ENCODE peak calls at places on chromosomes 3 and 15, in seven cellular contexts. V is SK-N-SH, L is K562, Y is H1, C is HCT116, E is HepG2, I is GM12878. S is an unnamed sample.

GRCh38 chr3:131361464-131362421 is 19.8 kb upstream of the NUDT16 start:
- DNase-seq in V (no peak), L (peak), Y (peak), C (peak), E (no peak), I (peak), S (peak)

GRCh38 chr3:99483841-99484240 is 154.6 kb upstream of the COL8A1 start:
- DNase-seq in V (no peak), L (no peak), Y (no peak), C (no peak), E (no peak), I (no peak), S (no peak)

GRCh38 chr3:56468184-56469106 is at the start of gene ERC2:
- DNase-seq in V (peak), L (no peak), Y (peak), C (no peak), E (peak), I (no peak), S (peak)

GRCh38 chr3:15933439-15934144 is 135.8 kb upstream of the ANKRD28 start:
- DNase-seq in V (no peak), L (no peak), Y (no peak), C (no peak), E (no peak), I (no peak), S (no peak)

GRCh38 chr3:150567328-150567727 is 20.7 kb downstream of the EIF2A start:
- DNase-seq in V (no peak), L (no peak), Y (no peak), C (no peak), E (no peak), I (no peak), S (no peak)

GRCh38 chr3:158127250-158128219 is 17.6 kb downstream of the RSRC1 start:
- DNase-seq in V (no peak), L (peak), Y (no peak), C (no peak), E (no peak), I (no peak), S (no peak)

GRCh38 chr3:104987859-104988258 is 378.9 kb upstream of the ALCAM start:
- DNase-seq in V (no peak), L (no peak), Y (no peak), C (no peak), E (no peak), I (no peak), S (no peak)

GRCh38 chr15:25728816-25729215 is 134.3 kb downstream of the ATP10A start:
- DNase-seq in V (no peak), L (no peak), Y (no peak), C (no peak), E (no peak), I (no peak), S (no peak)

GRCh38 chr15:62307551-62307950 is 142.5 kb upstream of the C2CD4B start:
- DNase-seq in V (no peak), L (no peak), Y (no peak), C (no peak), E (no peak), I (no peak), S (no peak)

GRCh38 chr15:62880278-62880677 is 162.3 kb upstream of the TPM1 start:
- DNase-seq in V (peak), L (no peak), Y (no peak), C (no peak), E (no peak), I (no peak), S (no peak)

GRCh38 chr3:131299836-131300235 is 81.7 kb upstream of the NUDT16 start:
- DNase-seq in V (no peak), L (no peak), Y (no peak), C (no peak), E (no peak), I (no peak), S (no peak)

GRCh38 chr3:196216681-196217211 is 412 bp downstream of the SLC51A start:
- DNase-seq in V (no peak), L (no peak), Y (peak), C (no peak), E (no peak), I (no peak), S (no peak)

GRCh38 chr3:189842681-189843602 is 211.8 kb downstream of the TP63 start:
- DNase-seq in V (no peak), L (no peak), Y (no peak), C (no peak), E (no peak), I (no peak), S (peak)

GRCh38 chr3:63228677-63229076 is 49.4 kb upstream of the SYNPR start:
- DNase-seq in V (peak), L (peak), Y (no peak), C (peak), E (peak), I (no peak), S (peak)

GRCh38 chr15:63218114-63218808 is 28.9 kb downstream of the RAB8B start:
- DNase-seq in V (no peak), L (peak), Y (no peak), C (no peak), E (peak), I (no peak), S (no peak)

GRCh38 chr3:188854395-188855149 is 317.2 kb upstream of the TPRG1 start:
- DNase-seq in V (no peak), L (no peak), Y (no peak), C (no peak), E (no peak), I (no peak), S (no peak)

GRCh38 chr3:35670408-35670807 is 31.1 kb downstream of the ARPP21 start:
- DNase-seq in V (no peak), L (no peak), Y (no peak), C (no peak), E (no peak), I (no peak), S (no peak)

GRCh38 chr3:191775451-191776233 is 314.7 kb downstream of the PYDC2 start:
- DNase-seq in V (no peak), L (no peak), Y (no peak), C (peak), E (no peak), I (no peak), S (peak)

GRCh38 chr15:42121667-42122066 is 27.3 kb upstream of the PLA2G4D start:
- DNase-seq in V (no peak), L (no peak), Y (no peak), C (no peak), E (no peak), I (no peak), S (no peak)

GRCh38 chr3:13134166-13134878 is 61.1 kb upstream of the IQSEC1 start:
- DNase-seq in V (no peak), L (no peak), Y (no peak), C (no peak), E (no peak), I (no peak), S (no peak)

GRCh38 chr15:78194568-78194925 is 39.8 kb downstream of the ACSBG1 start:
- DNase-seq in V (no peak), L (no peak), Y (no peak), C (no peak), E (no peak), I (no peak), S (no peak)

GRCh38 chr3:50195501-50196252 is 4.3 kb downstream of the GNAT1 start:
- DNase-seq in V (no peak), L (no peak), Y (no peak), C (no peak), E (peak), I (no peak), S (no peak)

GRCh38 chr3:128173241-128173640 is 20.0 kb downstream of the EEFSEC start:
- DNase-seq in V (no peak), L (no peak), Y (no peak), C (no peak), E (no peak), I (no peak), S (no peak)

GRCh38 chr15:57150066-57150865 is 226.0 kb upstream of the CGNL1 start:
- DNase-seq in V (no peak), L (no peak), Y (no peak), C (no peak), E (no peak), I (no peak), S (no peak)

GRCh38 chr15:47756872-47757271 is 39.6 kb downstream of the SEMA6D start:
- DNase-seq in V (no peak), L (no peak), Y (no peak), C (no peak), E (no peak), I (no peak), S (no peak)

GRCh38 chr15:21261965-21262850 is 178.1 kb downstream of the POTEB3 start:
- DNase-seq in V (peak), L (no peak), Y (no peak), C (no peak), E (no peak), I (no peak), S (no peak)

GRCh38 chr3:138786788-138787276 is 47.9 kb downstream of the PIK3CB start:
- DNase-seq in V (no peak), L (no peak), Y (no peak), C (no peak), E (peak), I (no peak), S (peak)

GRCh38 chr15:48761393-48762158 is 49.3 kb downstream of the CEP152 start:
- DNase-seq in V (no peak), L (no peak), Y (no peak), C (no peak), E (no peak), I (no peak), S (no peak)

GRCh38 chr3:51390600-51391074 is 448 bp upstream of the RBM15B start:
- DNase-seq in V (no peak), L (no peak), Y (no peak), C (no peak), E (no peak), I (no peak), S (no peak)

GRCh38 chr3:16013563-16013962 is 160.9 kb upstream of the GALNT15 start:
- DNase-seq in V (no peak), L (no peak), Y (no peak), C (no peak), E (no peak), I (no peak), S (no peak)

GRCh38 chr3:112671930-112672715 is 31.2 kb upstream of the CCDC80 start:
- DNase-seq in V (no peak), L (peak), Y (no peak), C (no peak), E (no peak), I (no peak), S (no peak)

GRCh38 chr3:133747907-133748639 is 1.9 kb downstream of the TF start:
- DNase-seq in V (no peak), L (peak), Y (no peak), C (no peak), E (peak), I (no peak), S (no peak)

GRCh38 chr3:133749427-133750200 is 3.4 kb downstream of the TF start:
- DNase-seq in V (no peak), L (no peak), Y (no peak), C (no peak), E (no peak), I (no peak), S (no peak)

GRCh38 chr3:133746722-133747086 is 511 bp downstream of the TF start:
- DNase-seq in V (peak), L (no peak), Y (no peak), C (no peak), E (no peak), I (no peak), S (no peak)

GRCh38 chr3:133745981-133746721 is at the start of gene TF:
- DNase-seq in V (peak), L (no peak), Y (no peak), C (no peak), E (peak), I (no peak), S (no peak)

GRCh38 chr3:133747373-133747772 is 1.2 kb downstream of the TF start:
- DNase-seq in V (no peak), L (no peak), Y (no peak), C (no peak), E (no peak), I (no peak), S (no peak)
- TF ChIP-seq JUND in V (no peak), L (no peak), Y (no peak), C (no peak), E (no peak), I (no peak), S (no peak)

GRCh38 chr3:134603480-134603879 is 47.3 kb downstream of the KY start:
- DNase-seq in V (no peak), L (no peak), Y (no peak), C (no peak), E (no peak), I (no peak), S (no peak)
- TF ChIP-seq JUND in V (no peak), L (no peak), Y (no peak), C (no peak), E (no peak), I (no peak), S (no peak)

GRCh38 chr3:38989932-38990510 is 61.7 kb downstream of the SCN11A start:
- DNase-seq in V (no peak), L (no peak), Y (no peak), C (no peak), E (no peak), I (no peak), S (no peak)

GRCh38 chr3:38988955-38989354 is 62.8 kb downstream of the SCN11A start:
- DNase-seq in V (no peak), L (no peak), Y (no peak), C (no peak), E (no peak), I (no peak), S (no peak)

GRCh38 chr3:38990621-38991020 is 61.1 kb downstream of the SCN11A start:
- DNase-seq in V (no peak), L (no peak), Y (no peak), C (no peak), E (no peak), I (no peak), S (no peak)

GRCh38 chr3:38996193-38996592 is 55.6 kb downstream of the SCN11A start:
- DNase-seq in V (no peak), L (no peak), Y (no peak), C (no peak), E (no peak), I (no peak), S (no peak)

DNA sequence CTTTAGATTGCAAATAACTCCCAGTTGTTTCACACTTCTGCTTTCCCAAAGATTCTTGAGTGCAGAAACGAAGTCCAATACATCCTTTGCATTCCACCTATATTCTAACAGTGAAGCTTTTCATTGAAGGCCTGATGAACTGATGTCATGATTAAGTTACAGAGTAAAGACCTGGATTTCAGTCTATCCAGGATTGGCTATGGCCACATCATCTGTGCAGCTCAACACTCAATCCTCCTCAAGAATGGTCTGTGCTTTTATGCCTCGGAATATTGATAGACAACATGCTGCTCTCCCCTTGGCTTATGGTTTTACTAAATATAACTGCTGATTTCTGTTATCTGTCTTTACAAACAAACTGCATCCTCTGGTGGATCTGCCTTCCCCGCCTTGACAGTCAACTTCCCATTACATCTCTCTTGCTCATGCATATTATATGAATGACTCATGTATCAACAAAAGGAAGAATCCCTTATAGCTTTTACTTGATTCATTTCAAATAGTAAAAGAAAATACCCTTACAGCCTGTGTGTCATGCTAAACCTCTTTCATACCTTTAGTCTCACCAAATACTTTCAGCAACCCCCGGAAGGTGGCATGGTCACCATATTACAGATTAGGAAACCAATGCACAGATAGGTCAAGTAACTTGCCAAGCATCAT is 59.5 kb downstream of the SCN11A start:
- DNase-seq in V (no peak), L (no peak), Y (no peak), C (no peak), E (no peak), I (no peak), S (no peak)
- TF ChIP-seq JUND in V (peak), L (peak), Y (no peak), C (no peak), E (no peak), I (no peak), S (no peak)

GRCh38 chr3:69902386-69902785 is 97.1 kb upstream of the SAMMSON start:
- DNase-seq in V (no peak), L (no peak), Y (no peak), C (no peak), E (no peak), I (no peak), S (no peak)
- TF ChIP-seq JUND in V (no peak), L (no peak), Y (no peak), C (no peak), E (no peak), I (no peak), S (no peak)

GRCh38 chr15:32957219-32957618 is 237.3 kb downstream of the FMN1 start:
- DNase-seq in V (no peak), L (no peak), Y (no peak), C (no peak), E (no peak), I (no peak), S (no peak)

GRCh38 chr15:32956006-32956405 is 238.2 kb downstream of the GREM1 start:
- DNase-seq in V (peak), L (peak), Y (no peak), C (peak), E (peak), I (no peak), S (no peak)

GRCh38 chr15:32952901-32953889 is 235.4 kb downstream of the GREM1 start:
- DNase-seq in V (no peak), L (no peak), Y (peak), C (no peak), E (no peak), I (no peak), S (no peak)

GRCh38 chr15:32959077-32959476 is 235.4 kb downstream of the FMN1 start:
- DNase-seq in V (no peak), L (no peak), Y (no peak), C (no peak), E (no peak), I (no peak), S (no peak)
- TF ChIP-seq JUND in V (no peak), L (no peak), Y (no peak), C (no peak), E (no peak), I (no peak), S (no peak)

GRCh38 chr3:86990734-86991481 is at the start of gene VGLL3:
- DNase-seq in V (peak), L (no peak), Y (peak), C (no peak), E (no peak), I (no peak), S (no peak)

GRCh38 chr3:86991482-86991815 is 500 bp upstream of the VGLL3 start:
- DNase-seq in V (no peak), L (no peak), Y (no peak), C (no peak), E (no peak), I (no peak), S (no peak)

GRCh38 chr3:86988986-86989385 is 2.0 kb downstream of the VGLL3 start:
- DNase-seq in V (no peak), L (no peak), Y (no peak), C (no peak), E (no peak), I (no peak), S (no peak)

GRCh38 chr3:86989611-86990010 is 1.3 kb downstream of the VGLL3 start:
- DNase-seq in V (no peak), L (no peak), Y (no peak), C (no peak), E (no peak), I (no peak), S (no peak)

GRCh38 chr3:86990171-86990733 is 697 bp downstream of the VGLL3 start:
- DNase-seq in V (peak), L (no peak), Y (peak), C (no peak), E (no peak), I (no peak), S (no peak)
- TF ChIP-seq JUND in V (no peak), L (no peak), Y (peak), C (no peak), E (no peak), I (no peak), S (no peak)

GRCh38 chr15:69784808-69785550 is 312.7 kb downstream of the TLE3 start:
- DNase-seq in V (no peak), L (no peak), Y (no peak), C (no peak), E (no peak), I (no peak), S (no peak)
- TF ChIP-seq JUND in V (no peak), L (no peak), Y (no peak), C (no peak), E (no peak), I (no peak), S (no peak)

S was measured in T47D.